ENCODE peak calls at places on chromosomes 4 and X, in six cellular contexts. R, B, J, U, W and X are unnamed samples.

GRCh38 chrX:153818571-153819397 is 11.6 kb downstream of the PDZD4 start:
- DNase-seq in R (peak), B (no peak), J (peak), U (peak), W (peak), X (peak)

GRCh38 chrX:15988661-15989603 is 134.3 kb upstream of the AP1S2 start:
- DNase-seq in R (no peak), B (no peak), J (no peak), U (no peak), W (no peak), X (peak)

GRCh38 chr4:168647976-168648375 is 151.1 kb downstream of the PALLD start:
- DNase-seq in R (no peak), B (no peak), J (no peak), U (no peak), W (no peak), X (no peak)

GRCh38 chrX:14896273-14896672 is 23.1 kb downstream of the MOSPD2 start:
- DNase-seq in R (no peak), B (no peak), J (no peak), U (no peak), W (no peak), X (no peak)

GRCh38 chrX:65690057-65690855 is 22.8 kb downstream of the MSN start:
- DNase-seq in R (no peak), B (peak), J (no peak), U (no peak), W (no peak), X (no peak)

GRCh38 chrX:149040873-149041535 is 464.1 kb downstream of the IDS start:
- DNase-seq in R (no peak), B (no peak), J (no peak), U (no peak), W (no peak), X (peak)

GRCh38 chr4:152063301-152064235 is 302.8 kb upstream of the GATB start:
- DNase-seq in R (no peak), B (no peak), J (peak), U (no peak), W (peak), X (no peak)

GRCh38 chr4:56619160-56619559 is 61.9 kb downstream of the HOPX start:
- DNase-seq in R (no peak), B (no peak), J (no peak), U (no peak), W (no peak), X (no peak)

GRCh38 chr4:12319765-12320164 is 891.1 kb upstream of the HS3ST1 start:
- DNase-seq in R (no peak), B (no peak), J (no peak), U (no peak), W (no peak), X (no peak)

GRCh38 chr4:78749972-78750727 is 26.0 kb upstream of the BMP2K start:
- DNase-seq in R (peak), B (peak), J (no peak), U (no peak), W (no peak), X (peak)

GRCh38 chr4:138291431-138291830 is 49.3 kb upstream of the SLC7A11 start:
- DNase-seq in R (no peak), B (no peak), J (no peak), U (no peak), W (no peak), X (no peak)

GRCh38 chr4:122500852-122501501 is 44.5 kb upstream of the IL2 start:
- DNase-seq in R (no peak), B (no peak), J (no peak), U (no peak), W (no peak), X (no peak)

GRCh38 chrX:153641575-153642312 is 5.3 kb upstream of the DUSP9 start:
- DNase-seq in R (no peak), B (no peak), J (no peak), U (peak), W (no peak), X (peak)

GRCh38 chr4:96164814-96165351 is 325.0 kb downstream of the PDHA2 start:
- DNase-seq in R (no peak), B (no peak), J (no peak), U (no peak), W (no peak), X (no peak)

GRCh38 chr4:166091146-166091545 is 218.1 kb downstream of the TLL1 start:
- DNase-seq in R (no peak), B (no peak), J (no peak), U (no peak), W (no peak), X (no peak)

GRCh38 chr4:77043507-77044131 is 32.2 kb downstream of the CCNI start:
- DNase-seq in R (no peak), B (no peak), J (no peak), U (no peak), W (no peak), X (no peak)

GRCh38 chrX:69024931-69025330 is 140.3 kb downstream of the PJA1 start:
- DNase-seq in R (no peak), B (no peak), J (no peak), U (peak), W (no peak), X (no peak)

GRCh38 chr4:84648863-84649647 is 66.1 kb downstream of the CDS1 start:
- DNase-seq in R (no peak), B (no peak), J (no peak), U (no peak), W (no peak), X (no peak)

GRCh38 chr4:123378794-123379193 is 17.8 kb upstream of the SPRY1 start:
- DNase-seq in R (no peak), B (no peak), J (no peak), U (peak), W (no peak), X (no peak)

GRCh38 chr4:64495948-64496347 is 86.7 kb upstream of the TECRL start:
- DNase-seq in R (no peak), B (no peak), J (no peak), U (no peak), W (no peak), X (no peak)

GRCh38 chr4:161762796-161763195 is 401.0 kb downstream of the FSTL5 start:
- DNase-seq in R (no peak), B (no peak), J (no peak), U (no peak), W (no peak), X (no peak)

GRCh38 chrX:44873415-44874270 is 655 bp downstream of the KDM6A start:
- DNase-seq in R (peak), B (peak), J (peak), U (peak), W (peak), X (peak)

GRCh38 chr4:73896416-73896815 is 27.2 kb downstream of the CXCL1 start:
- DNase-seq in R (no peak), B (no peak), J (no peak), U (no peak), W (no peak), X (no peak)

GRCh38 chrX:45295587-45295986 is 94.9 kb upstream of the DIPK2B start:
- DNase-seq in R (no peak), B (no peak), J (no peak), U (no peak), W (no peak), X (no peak)

GRCh38 chr4:148914734-148915133 is 472.5 kb upstream of the NR3C2 start:
- DNase-seq in R (no peak), B (no peak), J (no peak), U (no peak), W (peak), X (no peak)

GRCh38 chr4:128558896-128559669 is 250.4 kb upstream of the JADE1 start:
- DNase-seq in R (peak), B (peak), J (no peak), U (no peak), W (no peak), X (no peak)

GRCh38 chrX:3136161-3136961 is 95.1 kb downstream of the ARSF start:
- DNase-seq in R (no peak), B (no peak), J (no peak), U (peak), W (no peak), X (no peak)